ENCODE peak calls at places on chromosomes 4 and X, in eight cellular contexts. One of them, this sample, is unnamed.

GRCh38 chr4:183097251-183098079 is 1.6 kb upstream of the WWC2 start:
- DNase-seq in fibroblast of lung: peak; percentile 25
- DNase-seq in stimulated activated CD8-positive, alpha-beta memory T cell treated with anti-CD3 and anti-CD28 coated beads, Interleukin-7, amount 100 ng/mL, for 24 hours: no peak
- DNase-seq in PC-9: no peak
- DNase-seq in mesothelial cell of epicardium: peak; percentile 58
- DNase-seq in NCI-H2171: no peak
- DNase-seq in mucosa of gallbladder: no peak
- DNase-seq in Kasumi-1: no peak
- DNase-seq in this sample: no peak

GRCh38 chr4:10160280-10160856 is 43.8 kb upstream of the WDR1 start:
- DNase-seq in Kasumi-1: peak; percentile 39
- DNase-seq in stimulated activated CD8-positive, alpha-beta memory T cell treated with anti-CD3 and anti-CD28 coated beads, Interleukin-7, amount 100 ng/mL, for 24 hours: no peak
- DNase-seq in PC-9: no peak
- DNase-seq in mesothelial cell of epicardium: no peak
- DNase-seq in fibroblast of lung: peak; percentile 42
- DNase-seq in mucosa of gallbladder: no peak
- DNase-seq in NCI-H2171: no peak
- DNase-seq in this sample: no peak

GRCh38 chrX:110732274-110732673 is 63.3 kb downstream of the CHRDL1 start:
- DNase-seq in mucosa of gallbladder: no peak
- DNase-seq in fibroblast of lung: peak; percentile 16
- DNase-seq in stimulated activated CD8-positive, alpha-beta memory T cell treated with anti-CD3 and anti-CD28 coated beads, Interleukin-7, amount 100 ng/mL, for 24 hours: no peak
- DNase-seq in mesothelial cell of epicardium: no peak
- DNase-seq in PC-9: no peak
- DNase-seq in Kasumi-1: no peak
- DNase-seq in NCI-H2171: no peak
- DNase-seq in this sample: no peak

GRCh38 chr4:42306221-42307109 is 90.8 kb upstream of the SHISA3 start:
- DNase-seq in Kasumi-1: no peak
- DNase-seq in stimulated activated CD8-positive, alpha-beta memory T cell treated with anti-CD3 and anti-CD28 coated beads, Interleukin-7, amount 100 ng/mL, for 24 hours: no peak
- DNase-seq in mucosa of gallbladder: no peak
- DNase-seq in NCI-H2171: no peak
- DNase-seq in PC-9: no peak
- DNase-seq in fibroblast of lung: peak; percentile 23
- DNase-seq in mesothelial cell of epicardium: no peak
- DNase-seq in this sample: no peak

GRCh38 chrX:154397888-154398667 is at the start of gene RPL10:
- DNase-seq in mesothelial cell of epicardium: peak; percentile 89
- DNase-seq in fibroblast of lung: peak; percentile 98
- DNase-seq in stimulated activated CD8-positive, alpha-beta memory T cell treated with anti-CD3 and anti-CD28 coated beads, Interleukin-7, amount 100 ng/mL, for 24 hours: peak; percentile 65
- DNase-seq in PC-9: peak; percentile 92
- DNase-seq in Kasumi-1: peak; percentile 81
- DNase-seq in NCI-H2171: peak; percentile 79
- DNase-seq in mucosa of gallbladder: peak; percentile 96
- DNase-seq in this sample: peak; percentile 95

GRCh38 chr4:13092702-13093101 is 391.4 kb downstream of the RAB28 start:
- DNase-seq in stimulated activated CD8-positive, alpha-beta memory T cell treated with anti-CD3 and anti-CD28 coated beads, Interleukin-7, amount 100 ng/mL, for 24 hours: no peak
- DNase-seq in Kasumi-1: no peak
- DNase-seq in fibroblast of lung: peak; percentile 3
- DNase-seq in NCI-H2171: no peak
- DNase-seq in mesothelial cell of epicardium: no peak
- DNase-seq in mucosa of gallbladder: no peak
- DNase-seq in PC-9: no peak
- DNase-seq in this sample: no peak

GRCh38 chrX:12225073-12225472 is 86.8 kb downstream of the FRMPD4 start:
- DNase-seq in fibroblast of lung: no peak
- DNase-seq in mesothelial cell of epicardium: no peak
- DNase-seq in stimulated activated CD8-positive, alpha-beta memory T cell treated with anti-CD3 and anti-CD28 coated beads, Interleukin-7, amount 100 ng/mL, for 24 hours: no peak
- DNase-seq in PC-9: no peak
- DNase-seq in NCI-H2171: no peak
- DNase-seq in mucosa of gallbladder: no peak
- DNase-seq in Kasumi-1: no peak
- DNase-seq in this sample: no peak

GRCh38 chrX:19554786-19555185 is 39.5 kb upstream of the MAP3K15 start:
- DNase-seq in fibroblast of lung: peak; percentile 53
- DNase-seq in PC-9: no peak
- DNase-seq in mesothelial cell of epicardium: no peak
- DNase-seq in mucosa of gallbladder: no peak
- DNase-seq in Kasumi-1: peak; percentile 27
- DNase-seq in NCI-H2171: no peak
- DNase-seq in stimulated activated CD8-positive, alpha-beta memory T cell treated with anti-CD3 and anti-CD28 coated beads, Interleukin-7, amount 100 ng/mL, for 24 hours: no peak
- DNase-seq in this sample: no peak

GRCh38 chr4:183101956-183102480 is 3.0 kb downstream of the WWC2 start:
- DNase-seq in mesothelial cell of epicardium: no peak
- DNase-seq in stimulated activated CD8-positive, alpha-beta memory T cell treated with anti-CD3 and anti-CD28 coated beads, Interleukin-7, amount 100 ng/mL, for 24 hours: no peak
- DNase-seq in PC-9: no peak
- DNase-seq in fibroblast of lung: no peak
- DNase-seq in Kasumi-1: no peak
- DNase-seq in mucosa of gallbladder: no peak
- DNase-seq in NCI-H2171: no peak
- DNase-seq in this sample: no peak

GRCh38 chr4:1379801-1380331 is 26.4 kb downstream of the NKX1-1 start:
- DNase-seq in NCI-H2171: no peak
- DNase-seq in stimulated activated CD8-positive, alpha-beta memory T cell treated with anti-CD3 and anti-CD28 coated beads, Interleukin-7, amount 100 ng/mL, for 24 hours: no peak
- DNase-seq in mucosa of gallbladder: no peak
- DNase-seq in mesothelial cell of epicardium: no peak
- DNase-seq in PC-9: no peak
- DNase-seq in Kasumi-1: no peak
- DNase-seq in fibroblast of lung: no peak
- DNase-seq in this sample: no peak

GRCh38 chr4:153345011-153345981 is 808 bp downstream of the MND1 start:
- DNase-seq in mesothelial cell of epicardium: peak; percentile 47
- DNase-seq in Kasumi-1: peak; percentile 75
- DNase-seq in stimulated activated CD8-positive, alpha-beta memory T cell treated with anti-CD3 and anti-CD28 coated beads, Interleukin-7, amount 100 ng/mL, for 24 hours: no peak
- DNase-seq in PC-9: peak; percentile 67
- DNase-seq in NCI-H2171: peak; percentile 18
- DNase-seq in fibroblast of lung: peak; percentile 69
- DNase-seq in mucosa of gallbladder: no peak
- DNase-seq in this sample: peak; percentile 62

GRCh38 chr4:185328586-185328985 is 67.1 kb downstream of the LRP2BP start:
- DNase-seq in mucosa of gallbladder: no peak
- DNase-seq in stimulated activated CD8-positive, alpha-beta memory T cell treated with anti-CD3 and anti-CD28 coated beads, Interleukin-7, amount 100 ng/mL, for 24 hours: no peak
- DNase-seq in fibroblast of lung: no peak
- DNase-seq in mesothelial cell of epicardium: no peak
- DNase-seq in NCI-H2171: no peak
- DNase-seq in Kasumi-1: no peak
- DNase-seq in PC-9: no peak
- DNase-seq in this sample: no peak

GRCh38 chr4:140423106-140423505 is 4.3 kb downstream of the CLGN start:
- DNase-seq in NCI-H2171: no peak
- DNase-seq in mesothelial cell of epicardium: no peak
- DNase-seq in PC-9: no peak
- DNase-seq in stimulated activated CD8-positive, alpha-beta memory T cell treated with anti-CD3 and anti-CD28 coated beads, Interleukin-7, amount 100 ng/mL, for 24 hours: no peak
- DNase-seq in mucosa of gallbladder: no peak
- DNase-seq in Kasumi-1: no peak
- DNase-seq in fibroblast of lung: peak; percentile 55
- DNase-seq in this sample: no peak

GRCh38 chr4:81566076-81566663 is 94.5 kb upstream of the RASGEF1B start:
- DNase-seq in mucosa of gallbladder: no peak
- DNase-seq in fibroblast of lung: peak; percentile 48
- DNase-seq in Kasumi-1: no peak
- DNase-seq in stimulated activated CD8-positive, alpha-beta memory T cell treated with anti-CD3 and anti-CD28 coated beads, Interleukin-7, amount 100 ng/mL, for 24 hours: no peak
- DNase-seq in NCI-H2171: no peak
- DNase-seq in PC-9: no peak
- DNase-seq in mesothelial cell of epicardium: no peak
- DNase-seq in this sample: no peak

GRCh38 chr4:89438102-89438831 is 130.7 kb upstream of the GPRIN3 start:
- DNase-seq in PC-9: no peak
- DNase-seq in Kasumi-1: peak; percentile 85
- DNase-seq in mucosa of gallbladder: peak; percentile 28
- DNase-seq in mesothelial cell of epicardium: no peak
- DNase-seq in stimulated activated CD8-positive, alpha-beta memory T cell treated with anti-CD3 and anti-CD28 coated beads, Interleukin-7, amount 100 ng/mL, for 24 hours: peak; percentile 2
- DNase-seq in fibroblast of lung: peak; percentile 46
- DNase-seq in NCI-H2171: no peak
- DNase-seq in this sample: peak; percentile 13

GRCh38 chrX:19625612-19626011 is 110.3 kb upstream of the MAP3K15 start:
- DNase-seq in Kasumi-1: no peak
- DNase-seq in fibroblast of lung: no peak
- DNase-seq in PC-9: peak; percentile 65
- DNase-seq in stimulated activated CD8-positive, alpha-beta memory T cell treated with anti-CD3 and anti-CD28 coated beads, Interleukin-7, amount 100 ng/mL, for 24 hours: peak; percentile 3
- DNase-seq in mucosa of gallbladder: no peak
- DNase-seq in NCI-H2171: no peak
- DNase-seq in mesothelial cell of epicardium: no peak
- DNase-seq in this sample: no peak

GRCh38 chrX:106862972-106863688 is 40.0 kb downstream of the RIPPLY1 start:
- DNase-seq in PC-9: no peak
- DNase-seq in stimulated activated CD8-positive, alpha-beta memory T cell treated with anti-CD3 and anti-CD28 coated beads, Interleukin-7, amount 100 ng/mL, for 24 hours: no peak
- DNase-seq in fibroblast of lung: no peak
- DNase-seq in Kasumi-1: peak; percentile 7
- DNase-seq in mesothelial cell of epicardium: no peak
- DNase-seq in mucosa of gallbladder: peak; percentile 12
- DNase-seq in NCI-H2171: no peak
- DNase-seq in this sample: no peak

GRCh38 chr4:105092768-105093167 is 53.9 kb upstream of the TET2 start:
- DNase-seq in fibroblast of lung: no peak
- DNase-seq in Kasumi-1: no peak
- DNase-seq in NCI-H2171: no peak
- DNase-seq in mesothelial cell of epicardium: no peak
- DNase-seq in PC-9: no peak
- DNase-seq in stimulated activated CD8-positive, alpha-beta memory T cell treated with anti-CD3 and anti-CD28 coated beads, Interleukin-7, amount 100 ng/mL, for 24 hours: no peak
- DNase-seq in mucosa of gallbladder: no peak
- DNase-seq in this sample: no peak

GRCh38 chr4:48949518-48950207 is 36.4 kb upstream of the CWH43 start:
- DNase-seq in mesothelial cell of epicardium: no peak
- DNase-seq in mucosa of gallbladder: no peak
- DNase-seq in fibroblast of lung: no peak
- DNase-seq in Kasumi-1: no peak
- DNase-seq in PC-9: no peak
- DNase-seq in NCI-H2171: no peak
- DNase-seq in stimulated activated CD8-positive, alpha-beta memory T cell treated with anti-CD3 and anti-CD28 coated beads, Interleukin-7, amount 100 ng/mL, for 24 hours: no peak
- DNase-seq in this sample: no peak

GRCh38 chr4:21765810-21766407 is 182.7 kb downstream of the KCNIP4 start:
- DNase-seq in Kasumi-1: peak; percentile 67
- DNase-seq in mesothelial cell of epicardium: peak; percentile 58
- DNase-seq in fibroblast of lung: peak; percentile 55
- DNase-seq in PC-9: peak; percentile 51
- DNase-seq in stimulated activated CD8-positive, alpha-beta memory T cell treated with anti-CD3 and anti-CD28 coated beads, Interleukin-7, amount 100 ng/mL, for 24 hours: no peak
- DNase-seq in NCI-H2171: no peak
- DNase-seq in mucosa of gallbladder: peak; percentile 26
- DNase-seq in this sample: peak; percentile 41

GRCh38 chr4:139887962-139888735 is 222.5 kb downstream of the MGST2 start:
- DNase-seq in mucosa of gallbladder: no peak
- DNase-seq in stimulated activated CD8-positive, alpha-beta memory T cell treated with anti-CD3 and anti-CD28 coated beads, Interleukin-7, amount 100 ng/mL, for 24 hours: no peak
- DNase-seq in fibroblast of lung: no peak
- DNase-seq in NCI-H2171: no peak
- DNase-seq in mesothelial cell of epicardium: no peak
- DNase-seq in Kasumi-1: no peak
- DNase-seq in PC-9: no peak
- DNase-seq in this sample: no peak

GRCh38 chrX:51851507-51852085 is 41.8 kb upstream of the MAGED1 start:
- DNase-seq in stimulated activated CD8-positive, alpha-beta memory T cell treated with anti-CD3 and anti-CD28 coated beads, Interleukin-7, amount 100 ng/mL, for 24 hours: no peak
- DNase-seq in PC-9: no peak
- DNase-seq in mesothelial cell of epicardium: no peak
- DNase-seq in fibroblast of lung: no peak
- DNase-seq in mucosa of gallbladder: no peak
- DNase-seq in Kasumi-1: no peak
- DNase-seq in NCI-H2171: no peak
- DNase-seq in this sample: no peak

GRCh38 chr4:98663226-98664006 is 5.0 kb upstream of the TSPAN5 start:
- DNase-seq in Kasumi-1: peak; percentile 92
- DNase-seq in fibroblast of lung: no peak
- DNase-seq in stimulated activated CD8-positive, alpha-beta memory T cell treated with anti-CD3 and anti-CD28 coated beads, Interleukin-7, amount 100 ng/mL, for 24 hours: peak; percentile 22
- DNase-seq in PC-9: no peak
- DNase-seq in mucosa of gallbladder: no peak
- DNase-seq in NCI-H2171: no peak
- DNase-seq in mesothelial cell of epicardium: no peak
- DNase-seq in this sample: no peak

GRCh38 chr4:90060039-90060438 is 67.2 kb upstream of the CCSER1 start:
- DNase-seq in stimulated activated CD8-positive, alpha-beta memory T cell treated with anti-CD3 and anti-CD28 coated beads, Interleukin-7, amount 100 ng/mL, for 24 hours: no peak
- DNase-seq in fibroblast of lung: no peak
- DNase-seq in PC-9: no peak
- DNase-seq in mucosa of gallbladder: no peak
- DNase-seq in Kasumi-1: no peak
- DNase-seq in mesothelial cell of epicardium: no peak
- DNase-seq in NCI-H2171: no peak
- DNase-seq in this sample: no peak

GRCh38 chr4:8340721-8341680 is 71.4 kb downstream of the HTRA3 start:
- DNase-seq in stimulated activated CD8-positive, alpha-beta memory T cell treated with anti-CD3 and anti-CD28 coated beads, Interleukin-7, amount 100 ng/mL, for 24 hours: no peak
- DNase-seq in Kasumi-1: no peak
- DNase-seq in mesothelial cell of epicardium: no peak
- DNase-seq in mucosa of gallbladder: peak; percentile 79
- DNase-seq in fibroblast of lung: peak; percentile 21
- DNase-seq in PC-9: no peak
- DNase-seq in NCI-H2171: no peak
- DNase-seq in this sample: no peak

GRCh38 chr4:12943069-12943468 is 541.1 kb downstream of the RAB28 start:
- DNase-seq in mesothelial cell of epicardium: no peak
- DNase-seq in fibroblast of lung: no peak
- DNase-seq in Kasumi-1: no peak
- DNase-seq in stimulated activated CD8-positive, alpha-beta memory T cell treated with anti-CD3 and anti-CD28 coated beads, Interleukin-7, amount 100 ng/mL, for 24 hours: no peak
- DNase-seq in PC-9: no peak
- DNase-seq in NCI-H2171: no peak
- DNase-seq in mucosa of gallbladder: no peak
- DNase-seq in this sample: no peak

GRCh38 chrX:40581333-40581910 is 652 bp downstream of the ATP6AP2 start:
- DNase-seq in mucosa of gallbladder: no peak
- DNase-seq in Kasumi-1: peak; percentile 1
- DNase-seq in NCI-H2171: no peak
- DNase-seq in mesothelial cell of epicardium: no peak
- DNase-seq in fibroblast of lung: peak; percentile 11
- DNase-seq in PC-9: peak; percentile 33
- DNase-seq in stimulated activated CD8-positive, alpha-beta memory T cell treated with anti-CD3 and anti-CD28 coated beads, Interleukin-7, amount 100 ng/mL, for 24 hours: no peak
- DNase-seq in this sample: no peak

GRCh38 chrX:126799059-126799458 is 20.5 kb upstream of the PRR32 start:
- DNase-seq in NCI-H2171: no peak
- DNase-seq in stimulated activated CD8-positive, alpha-beta memory T cell treated with anti-CD3 and anti-CD28 coated beads, Interleukin-7, amount 100 ng/mL, for 24 hours: no peak
- DNase-seq in Kasumi-1: no peak
- DNase-seq in PC-9: peak; percentile 64
- DNase-seq in mesothelial cell of epicardium: no peak
- DNase-seq in mucosa of gallbladder: no peak
- DNase-seq in fibroblast of lung: no peak
- DNase-seq in this sample: no peak

This sample was measured in NCI-H2227 treated with DMSO at 0.1 percent for 48 hours.